ENCODE peak calls at places on chromosomes 4 and X, in nine cellular contexts. One of them, this sample, is unnamed. For H3K36me3, the result is how much of the 10 kb centered on the place peaks cover.

GRCh38 chr4:81165853-81166430 is 49.1 kb downstream of the PRKG2 start:
- DNase-seq in BJ: no peak
- DNase-seq in left ventricle myocardium inferior: no peak
- DNase-seq in tibial nerve: no peak
- DNase-seq in CD8-positive, alpha-beta T cell: no peak
- DNase-seq in cardiac muscle cell: no peak
- DNase-seq in PC-3: no peak
- DNase-seq in RWPE2: no peak
- DNase-seq in endodermal cell: no peak
- DNase-seq in this sample: no peak

GRCh38 chr4:7540654-7541413 is 106.1 kb upstream of the PSAPL1 start:
- DNase-seq in BJ: no peak
- DNase-seq in left ventricle myocardium inferior: no peak
- DNase-seq in tibial nerve: no peak
- DNase-seq in CD8-positive, alpha-beta T cell: no peak
- DNase-seq in cardiac muscle cell: no peak
- DNase-seq in PC-3: no peak
- DNase-seq in RWPE2: no peak
- DNase-seq in endodermal cell: no peak
- DNase-seq in this sample: no peak

GRCh38 chr4:155208258-155209054 is at the start of gene NPY2R:
- DNase-seq in BJ: no peak
- DNase-seq in left ventricle myocardium inferior: no peak
- DNase-seq in tibial nerve: no peak
- DNase-seq in CD8-positive, alpha-beta T cell: no peak
- DNase-seq in cardiac muscle cell: no peak
- DNase-seq in PC-3: peak
- DNase-seq in RWPE2: no peak
- DNase-seq in endodermal cell: peak
- DNase-seq in this sample: no peak

GRCh38 chr4:73990988-73991883 is 3.2 kb upstream of the PPBP start:
- DNase-seq in BJ: no peak
- DNase-seq in left ventricle myocardium inferior: no peak
- DNase-seq in tibial nerve: no peak
- DNase-seq in CD8-positive, alpha-beta T cell: no peak
- DNase-seq in cardiac muscle cell: no peak
- DNase-seq in PC-3: no peak
- DNase-seq in RWPE2: no peak
- DNase-seq in endodermal cell: no peak
- DNase-seq in this sample: no peak

GRCh38 chrX:2781698-2782097 is 29.9 kb downstream of the XG start:
- DNase-seq in BJ: no peak
- DNase-seq in left ventricle myocardium inferior: no peak
- DNase-seq in tibial nerve: no peak
- DNase-seq in CD8-positive, alpha-beta T cell: no peak
- DNase-seq in cardiac muscle cell: no peak
- DNase-seq in PC-3: no peak
- DNase-seq in RWPE2: no peak
- DNase-seq in endodermal cell: no peak
- DNase-seq in this sample: no peak

GRCh38 chrX:155259752-155260151 is 4.5 kb downstream of the RAB39B start:
- DNase-seq in BJ: no peak
- DNase-seq in left ventricle myocardium inferior: no peak
- DNase-seq in tibial nerve: no peak
- DNase-seq in CD8-positive, alpha-beta T cell: no peak
- DNase-seq in cardiac muscle cell: no peak
- DNase-seq in PC-3: no peak
- DNase-seq in RWPE2: no peak
- DNase-seq in endodermal cell: no peak
- DNase-seq in this sample: no peak

GRCh38 chr4:162461952-162462351 is 298.2 kb upstream of the FSTL5 start:
- DNase-seq in BJ: no peak
- DNase-seq in left ventricle myocardium inferior: no peak
- DNase-seq in tibial nerve: no peak
- DNase-seq in CD8-positive, alpha-beta T cell: no peak
- DNase-seq in cardiac muscle cell: no peak
- DNase-seq in PC-3: peak
- DNase-seq in RWPE2: no peak
- DNase-seq in endodermal cell: no peak
- DNase-seq in this sample: no peak

GRCh38 chr4:74969507-74970474 is 36.9 kb downstream of the PARM1 start:
- DNase-seq in BJ: no peak
- DNase-seq in left ventricle myocardium inferior: peak
- DNase-seq in tibial nerve: no peak
- DNase-seq in CD8-positive, alpha-beta T cell: no peak
- DNase-seq in cardiac muscle cell: peak
- DNase-seq in PC-3: no peak
- DNase-seq in RWPE2: no peak
- DNase-seq in endodermal cell: peak
- DNase-seq in this sample: no peak

GRCh38 chrX:13693341-13693871 is 4.5 kb downstream of the RAB9A start:
- DNase-seq in BJ: no peak
- DNase-seq in left ventricle myocardium inferior: no peak
- DNase-seq in tibial nerve: no peak
- DNase-seq in CD8-positive, alpha-beta T cell: no peak
- DNase-seq in cardiac muscle cell: no peak
- DNase-seq in PC-3: no peak
- DNase-seq in RWPE2: no peak
- DNase-seq in endodermal cell: peak
- DNase-seq in this sample: no peak

GRCh38 chr4:122224348-122224747 is 72.2 kb downstream of the BLTP1 start:
- DNase-seq in BJ: no peak
- DNase-seq in left ventricle myocardium inferior: no peak
- DNase-seq in tibial nerve: peak
- DNase-seq in CD8-positive, alpha-beta T cell: no peak
- DNase-seq in cardiac muscle cell: peak
- DNase-seq in PC-3: peak
- DNase-seq in RWPE2: no peak
- DNase-seq in endodermal cell: peak
- DNase-seq in this sample: no peak

GRCh38 chrX:129980540-129981206 is 1.8 kb upstream of the BCORL1 start:
- DNase-seq in BJ: no peak
- DNase-seq in left ventricle myocardium inferior: peak
- DNase-seq in tibial nerve: peak
- DNase-seq in CD8-positive, alpha-beta T cell: no peak
- DNase-seq in cardiac muscle cell: peak
- DNase-seq in PC-3: peak
- DNase-seq in RWPE2: no peak
- DNase-seq in endodermal cell: peak
- DNase-seq in this sample: no peak

GRCh38 chr4:113057891-113058290 is 8.4 kb downstream of the ANK2 start:
- DNase-seq in BJ: no peak
- DNase-seq in left ventricle myocardium inferior: no peak
- DNase-seq in tibial nerve: no peak
- DNase-seq in CD8-positive, alpha-beta T cell: no peak
- DNase-seq in cardiac muscle cell: no peak
- DNase-seq in PC-3: peak
- DNase-seq in RWPE2: no peak
- DNase-seq in endodermal cell: no peak
- DNase-seq in this sample: peak

GRCh38 chr4:14184265-14184664 is 556.7 kb upstream of the BOD1L1 start:
- DNase-seq in BJ: peak
- DNase-seq in left ventricle myocardium inferior: peak
- DNase-seq in tibial nerve: no peak
- DNase-seq in CD8-positive, alpha-beta T cell: no peak
- DNase-seq in cardiac muscle cell: peak
- DNase-seq in PC-3: no peak
- DNase-seq in RWPE2: no peak
- DNase-seq in endodermal cell: peak
- DNase-seq in this sample: no peak

GRCh38 chr4:173508386-173509002 is 21.5 kb downstream of the HAND2 start:
- DNase-seq in BJ: no peak
- DNase-seq in left ventricle myocardium inferior: no peak
- DNase-seq in tibial nerve: no peak
- DNase-seq in CD8-positive, alpha-beta T cell: no peak
- DNase-seq in cardiac muscle cell: no peak
- DNase-seq in PC-3: no peak
- DNase-seq in RWPE2: no peak
- DNase-seq in endodermal cell: peak
- DNase-seq in this sample: no peak

GRCh38 chrX:135543924-135544323 is 23.5 kb downstream of the INTS6L start:
- DNase-seq in BJ: no peak
- DNase-seq in left ventricle myocardium inferior: no peak
- DNase-seq in tibial nerve: no peak
- DNase-seq in CD8-positive, alpha-beta T cell: peak
- DNase-seq in cardiac muscle cell: no peak
- DNase-seq in PC-3: no peak
- DNase-seq in RWPE2: no peak
- DNase-seq in endodermal cell: peak
- DNase-seq in this sample: no peak

GRCh38 chr4:15436515-15436914 is 8.7 kb downstream of the C1QTNF7 start:
- DNase-seq in BJ: no peak
- DNase-seq in left ventricle myocardium inferior: no peak
- DNase-seq in tibial nerve: peak
- DNase-seq in CD8-positive, alpha-beta T cell: no peak
- DNase-seq in cardiac muscle cell: peak
- DNase-seq in PC-3: peak
- DNase-seq in RWPE2: no peak
- DNase-seq in endodermal cell: no peak
- DNase-seq in this sample: peak

GRCh38 chr4:183783933-183784622 is 121.0 kb upstream of the STOX2 start:
- DNase-seq in BJ: no peak
- DNase-seq in left ventricle myocardium inferior: no peak
- DNase-seq in tibial nerve: peak
- DNase-seq in CD8-positive, alpha-beta T cell: no peak
- DNase-seq in cardiac muscle cell: peak
- DNase-seq in PC-3: peak
- DNase-seq in RWPE2: no peak
- DNase-seq in endodermal cell: no peak
- DNase-seq in this sample: no peak

GRCh38 chr4:165009493-165010227 is 22.1 kb upstream of the TRIM60 start:
- DNase-seq in BJ: no peak
- DNase-seq in left ventricle myocardium inferior: no peak
- DNase-seq in tibial nerve: no peak
- DNase-seq in CD8-positive, alpha-beta T cell: no peak
- DNase-seq in cardiac muscle cell: no peak
- DNase-seq in PC-3: no peak
- DNase-seq in RWPE2: no peak
- DNase-seq in endodermal cell: no peak
- DNase-seq in this sample: no peak

GRCh38 chr4:83109480-83110221 is 4.9 kb downstream of the PLAC8 start:
- DNase-seq in BJ: no peak
- DNase-seq in left ventricle myocardium inferior: peak
- DNase-seq in tibial nerve: no peak
- DNase-seq in CD8-positive, alpha-beta T cell: peak
- DNase-seq in cardiac muscle cell: peak
- DNase-seq in PC-3: peak
- DNase-seq in RWPE2: no peak
- DNase-seq in endodermal cell: peak
- DNase-seq in this sample: no peak

GRCh38 chr4:153641532-153641931 is 42.5 kb upstream of the TLR2 start:
- DNase-seq in BJ: no peak
- DNase-seq in left ventricle myocardium inferior: no peak
- DNase-seq in tibial nerve: no peak
- DNase-seq in CD8-positive, alpha-beta T cell: no peak
- DNase-seq in cardiac muscle cell: no peak
- DNase-seq in PC-3: peak
- DNase-seq in RWPE2: no peak
- DNase-seq in endodermal cell: no peak
- DNase-seq in this sample: no peak

GRCh38 chrX:133645977-133646750 is 230.9 kb upstream of the GPC4 start:
- DNase-seq in BJ: no peak
- DNase-seq in left ventricle myocardium inferior: no peak
- DNase-seq in tibial nerve: no peak
- DNase-seq in CD8-positive, alpha-beta T cell: no peak
- DNase-seq in cardiac muscle cell: peak
- DNase-seq in PC-3: no peak
- DNase-seq in RWPE2: no peak
- DNase-seq in endodermal cell: no peak
- DNase-seq in this sample: no peak

GRCh38 chrX:31969714-31970113 is 897.9 kb upstream of the FTHL17 start:
- DNase-seq in BJ: no peak
- DNase-seq in left ventricle myocardium inferior: no peak
- DNase-seq in tibial nerve: no peak
- DNase-seq in CD8-positive, alpha-beta T cell: no peak
- DNase-seq in cardiac muscle cell: no peak
- DNase-seq in PC-3: no peak
- DNase-seq in RWPE2: no peak
- DNase-seq in endodermal cell: no peak
- DNase-seq in this sample: peak

DNA sequence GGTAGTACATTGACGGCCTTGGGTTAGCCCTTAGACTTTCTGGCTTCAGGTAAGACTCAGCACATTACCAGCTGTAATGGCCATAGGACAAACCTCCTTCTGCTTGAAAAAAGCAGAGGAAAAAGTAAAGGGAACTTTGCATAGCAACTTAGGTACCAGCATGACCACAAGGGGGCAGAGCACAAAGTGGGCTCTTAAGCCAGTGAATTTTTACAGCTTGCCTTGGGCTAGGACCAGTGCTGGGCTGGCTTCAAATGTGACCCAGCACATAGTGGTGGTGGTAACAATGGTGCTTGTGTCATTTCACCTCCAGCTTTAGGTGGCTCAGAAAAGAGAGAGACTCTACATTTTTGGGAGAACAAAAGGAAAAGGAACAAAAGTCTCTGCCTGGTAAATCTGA is 66.1 kb downstream of the KLHL4 start:
- DNase-seq in BJ: no peak
- DNase-seq in left ventricle myocardium inferior: no peak
- DNase-seq in tibial nerve: no peak
- DNase-seq in CD8-positive, alpha-beta T cell: no peak
- DNase-seq in cardiac muscle cell: peak
- DNase-seq in PC-3: peak
- DNase-seq in RWPE2: no peak
- DNase-seq in endodermal cell: peak
- DNase-seq in this sample: no peak
- TF ChIP-seq CTCF in BJ: no peak
- TF ChIP-seq CTCF in left ventricle myocardium inferior: peak
- TF ChIP-seq CTCF in tibial nerve: no peak
- TF ChIP-seq CTCF in CD8-positive, alpha-beta T cell: no peak
- TF ChIP-seq CTCF in cardiac muscle cell: peak
- TF ChIP-seq CTCF in PC-3: peak
- TF ChIP-seq CTCF in RWPE2: peak
- TF ChIP-seq CTCF in endodermal cell: peak
- TF ChIP-seq CTCF in this sample: peak

GRCh38 chr4:121072080-121072835 is at the start of gene NDNF:
- DNase-seq in BJ: no peak
- DNase-seq in left ventricle myocardium inferior: peak
- DNase-seq in tibial nerve: peak
- DNase-seq in CD8-positive, alpha-beta T cell: no peak
- DNase-seq in cardiac muscle cell: peak
- DNase-seq in PC-3: no peak
- DNase-seq in RWPE2: no peak
- DNase-seq in endodermal cell: peak
- DNase-seq in this sample: no peak
- H3K4me3 ChIP-seq in BJ: peak
- H3K4me3 ChIP-seq in left ventricle myocardium inferior: peak
- H3K4me3 ChIP-seq in tibial nerve: peak
- H3K4me3 ChIP-seq in CD8-positive, alpha-beta T cell: peak
- H3K4me3 ChIP-seq in cardiac muscle cell: peak
- H3K4me3 ChIP-seq in PC-3: peak
- H3K4me3 ChIP-seq in RWPE2: peak
- H3K4me3 ChIP-seq in endodermal cell: peak
- H3K4me3 ChIP-seq in this sample: peak

GRCh38 chr4:1786544-1787362 is 6.3 kb upstream of the FGFR3 start:
- DNase-seq in BJ: no peak
- DNase-seq in left ventricle myocardium inferior: no peak
- DNase-seq in tibial nerve: no peak
- DNase-seq in CD8-positive, alpha-beta T cell: no peak
- DNase-seq in cardiac muscle cell: no peak
- DNase-seq in PC-3: no peak
- DNase-seq in RWPE2: no peak
- DNase-seq in endodermal cell: no peak
- DNase-seq in this sample: no peak
- H3K36me3 ChIP-seq in BJ: under half
- H3K36me3 ChIP-seq in left ventricle myocardium inferior: under half
- H3K36me3 ChIP-seq in tibial nerve: under half
- H3K36me3 ChIP-seq in CD8-positive, alpha-beta T cell: under half
- H3K36me3 ChIP-seq in cardiac muscle cell: under half
- H3K36me3 ChIP-seq in PC-3: under half
- H3K36me3 ChIP-seq in RWPE2: under half
- H3K36me3 ChIP-seq in endodermal cell: under half
- H3K36me3 ChIP-seq in this sample: under half

GRCh38 chr4:38757945-38758344 is 24.8 kb downstream of the TLR10 start:
- DNase-seq in BJ: no peak
- DNase-seq in left ventricle myocardium inferior: no peak
- DNase-seq in tibial nerve: no peak
- DNase-seq in CD8-positive, alpha-beta T cell: no peak
- DNase-seq in cardiac muscle cell: no peak
- DNase-seq in PC-3: peak
- DNase-seq in RWPE2: no peak
- DNase-seq in endodermal cell: peak
- DNase-seq in this sample: no peak
- TF ChIP-seq CTCF in BJ: peak
- TF ChIP-seq CTCF in left ventricle myocardium inferior: no peak
- TF ChIP-seq CTCF in tibial nerve: no peak
- TF ChIP-seq CTCF in CD8-positive, alpha-beta T cell: no peak
- TF ChIP-seq CTCF in cardiac muscle cell: peak
- TF ChIP-seq CTCF in PC-3: peak
- TF ChIP-seq CTCF in RWPE2: peak
- TF ChIP-seq CTCF in endodermal cell: peak
- TF ChIP-seq CTCF in this sample: peak

This sample was measured in kidney epithelial cell.